ENCODE peak calls at places on chromosomes 6 and 20, in five cellular contexts. Q is HCT116; L is CD8-positive, alpha-beta memory T cell; X is heart right ventricle; W is neural progenitor cell. V is an unnamed sample.
A peak's percentile ranks its signal among the peaks of the same experiment; 100 is the strongest.

GRCh38 chr6:131519670-131520436 is 53.2 kb upstream of the ARG1 start:
- DNase-seq in Q (peak; percentile 40), L (peak; percentile 27), X (no peak), W (peak; percentile 66), V (peak; percentile 8)

GRCh38 chr20:40868568-40869223 is 159.9 kb upstream of the TOP1 start:
- DNase-seq in Q (no peak), L (no peak), X (peak; percentile 39), W (no peak), V (no peak)

GRCh38 chr6:170313716-170314295 is 7.2 kb downstream of the FAM120B start:
- DNase-seq in Q (no peak), L (no peak), X (no peak), W (peak; percentile 39), V (no peak)

GRCh38 chr6:134168580-134169223 is 116.3 kb upstream of the SLC2A12 start:
- DNase-seq in Q (no peak), L (no peak), X (no peak), W (no peak), V (no peak)

GRCh38 chr6:109977791-109978173 is 329 bp upstream of the GPR6 start:
- DNase-seq in Q (no peak), L (no peak), X (no peak), W (peak; percentile 64), V (no peak)

GRCh38 chr6:137829641-137830083 is 37.4 kb upstream of the TNFAIP3 start:
- DNase-seq in Q (no peak), L (no peak), X (no peak), W (no peak), V (no peak)

GRCh38 chr20:48523191-48523757 is 304.5 kb downstream of the PREX1 start:
- DNase-seq in Q (peak; percentile 10), L (no peak), X (peak; percentile 35), W (peak; percentile 95), V (peak; percentile 6)

GRCh38 chr6:40798069-40798770 is 211.1 kb upstream of the LRFN2 start:
- DNase-seq in Q (no peak), L (no peak), X (no peak), W (peak; percentile 54), V (no peak)

GRCh38 chr20:17898548-17898994 is 70.0 kb downstream of the SNX5 start:
- DNase-seq in Q (peak; percentile 56), L (peak; percentile 56), X (peak; percentile 75), W (peak; percentile 77), V (peak; percentile 53)

GRCh38 chr6:134065706-134066105 is 13.3 kb upstream of the SLC2A12 start:
- DNase-seq in Q (peak; percentile 32), L (no peak), X (no peak), W (peak; percentile 52), V (no peak)

GRCh38 chr6:44733146-44733545 is 345.6 kb downstream of the CDC5L start:
- DNase-seq in Q (no peak), L (no peak), X (no peak), W (no peak), V (no peak)

GRCh38 chr20:38604873-38605303 is 3.3 kb downstream of the ARHGAP40 start:
- DNase-seq in Q (no peak), L (no peak), X (no peak), W (no peak), V (no peak)

GRCh38 chr6:107539409-107539808 is 49.5 kb downstream of the SOBP start:
- DNase-seq in Q (no peak), L (no peak), X (no peak), W (no peak), V (no peak)

GRCh38 chr6:108163267-108163643 is 2.6 kb upstream of the NR2E1 start:
- DNase-seq in Q (peak; percentile 12), L (no peak), X (no peak), W (peak; percentile 39), V (no peak)

GRCh38 chr20:49276895-49277785 is 717 bp downstream of the ZNFX1 start:
- DNase-seq in Q (no peak), L (no peak), X (peak; percentile 39), W (peak; percentile 41), V (no peak)

GRCh38 chr6:121890307-121890910 is 455.0 kb downstream of the GJA1 start:
- DNase-seq in Q (no peak), L (no peak), X (no peak), W (peak; percentile 8), V (no peak)

GRCh38 chr6:110255356-110255755 is 75.1 kb downstream of the CDC40 start:
- DNase-seq in Q (no peak), L (no peak), X (peak; percentile 4), W (peak; percentile 75), V (no peak)

GRCh38 chr6:6825153-6825847 is 236.8 kb downstream of the LY86 start:
- DNase-seq in Q (no peak), L (no peak), X (no peak), W (no peak), V (no peak)

GRCh38 chr20:10264166-10264558 is 45.5 kb downstream of the SNAP25 start:
- DNase-seq in Q (no peak), L (no peak), X (no peak), W (no peak), V (no peak)

GRCh38 chr20:48047453-48047852 is 262.2 kb upstream of the SULF2 start:
- DNase-seq in Q (no peak), L (no peak), X (no peak), W (no peak), V (no peak)

GRCh38 chr6:161549977-161550655 is 276.3 kb upstream of the AGPAT4 start:
- DNase-seq in Q (peak; percentile 21), L (no peak), X (no peak), W (no peak), V (no peak)

GRCh38 chr6:159252955-159253508 is 83.8 kb downstream of the FNDC1 start:
- DNase-seq in Q (peak; percentile 33), L (no peak), X (no peak), W (peak; percentile 68), V (peak; percentile 11)

GRCh38 chr6:140572129-140572528 is 1197.7 kb upstream of the CITED2 start:
- DNase-seq in Q (no peak), L (no peak), X (no peak), W (no peak), V (no peak)

GRCh38 chr6:79686698-79687309 is 55.7 kb downstream of the SH3BGRL2 start:
- DNase-seq in Q (no peak), L (no peak), X (no peak), W (no peak), V (no peak)

GRCh38 chr20:6636209-6637159 is 131.0 kb upstream of the BMP2 start:
- DNase-seq in Q (no peak), L (no peak), X (peak; percentile 45), W (peak; percentile 54), V (no peak)

GRCh38 chr6:100456881-100457220 is 7.9 kb downstream of the SIM1 start:
- DNase-seq in Q (no peak), L (no peak), X (no peak), W (no peak), V (no peak)

GRCh38 chr20:62642666-62643520 is 590 bp downstream of the SLCO4A1 start:
- DNase-seq in Q (no peak), L (peak; percentile 47), X (no peak), W (peak; percentile 57), V (no peak)

GRCh38 chr6:1378224-1379025 is 11.0 kb upstream of the FOXF2 start:
- DNase-seq in Q (no peak), L (no peak), X (no peak), W (peak; percentile 79), V (no peak)

GRCh38 chr6:87197547-87197946 is 42.2 kb downstream of the ZNF292 start:
- DNase-seq in Q (no peak), L (no peak), X (no peak), W (no peak), V (no peak)

GRCh38 chr20:1810926-1811620 is 84.1 kb upstream of the SIRPA start:
- DNase-seq in Q (no peak), L (no peak), X (no peak), W (no peak), V (peak; percentile 91)

GRCh38 chr6:54860132-54860531 is 13.6 kb downstream of the FAM83B start:
- DNase-seq in Q (no peak), L (no peak), X (no peak), W (no peak), V (no peak)

GRCh38 chr6:168437751-168438150 is 3.2 kb upstream of the SMOC2 start:
- DNase-seq in Q (no peak), L (no peak), X (no peak), W (no peak), V (no peak)

GRCh38 chr20:50916257-50916656 is 15.0 kb downstream of the ADNP start:
- DNase-seq in Q (no peak), L (no peak), X (no peak), W (no peak), V (no peak)